ENCODE peak calls at places on chromosomes 16 and 17, in eight cellular contexts. T is astrocyte of the spinal cord; S is GM23338; Y is astrocyte of the cerebellum; K is IMR-90; B is AG09319; Z is CD8-positive, alpha-beta T cell; N is AG10803. F is an unnamed sample.

GRCh38 chr16:4307215-4308037 is 8.4 kb upstream of the GLIS2 start:
- DNase-seq in T (peak; percentile 95), S (peak; percentile 98), Y (peak; percentile 62), K (peak; percentile 94), B (peak; percentile 89), Z (peak; percentile 97), N (peak; percentile 94), F (peak; percentile 92)

GRCh38 chr17:41301204-41301790 is 1.4 kb downstream of the KRTAP29-1 start:
- DNase-seq in T (no peak), S (no peak), Y (no peak), K (no peak), B (no peak), Z (no peak), N (no peak), F (no peak)

GRCh38 chr17:81666342-81667191 is at the start of the genes CCDC137 and OXLD1:
- DNase-seq in T (peak; percentile 97), S (peak; percentile 99), Y (peak; percentile 90), K (peak; percentile 96), B (peak; percentile 92), Z (peak; percentile 94), N (peak; percentile 97), F (peak; percentile 94)

GRCh38 chr16:88453621-88454314 is 688 bp downstream of the ZFPM1 start:
- DNase-seq in T (no peak), S (peak; percentile 38), Y (no peak), K (no peak), B (no peak), Z (no peak), N (no peak), F (no peak)

GRCh38 chr16:19765860-19766553 is 47.9 kb downstream of the IQCK start:
- DNase-seq in T (no peak), S (no peak), Y (no peak), K (no peak), B (no peak), Z (no peak), N (no peak), F (no peak)

GRCh38 chr17:57732062-57732461 is 13.0 kb downstream of the CCDC182 start:
- DNase-seq in T (no peak), S (no peak), Y (no peak), K (no peak), B (no peak), Z (no peak), N (no peak), F (no peak)

GRCh38 chr17:29167393-29168078 is 12.7 kb downstream of the MYO18A start:
- DNase-seq in T (no peak), S (no peak), Y (no peak), K (no peak), B (no peak), Z (no peak), N (no peak), F (no peak)

GRCh38 chr16:56748191-56748590 is 18.3 kb downstream of the NUP93 start:
- DNase-seq in T (no peak), S (no peak), Y (no peak), K (no peak), B (no peak), Z (no peak), N (no peak), F (no peak)

GRCh38 chr16:68070249-68070725 is 14.9 kb upstream of the NFATC3 start:
- DNase-seq in T (no peak), S (no peak), Y (no peak), K (no peak), B (no peak), Z (no peak), N (no peak), F (no peak)

GRCh38 chr16:15034266-15035162 is 21.4 kb downstream of the NTAN1 start:
- DNase-seq in T (no peak), S (no peak), Y (no peak), K (no peak), B (no peak), Z (no peak), N (peak; percentile 58), F (no peak)
- TF ChIP-seq CTCF in T (no peak), S (peak; percentile 38), Y (no peak), K (no peak), B (no peak), Z (no peak), N (peak; percentile 44), F (no peak)

GRCh38 chr17:37082461-37082860 is 133.7 kb downstream of the AATF start:
- DNase-seq in T (no peak), S (peak; percentile 57), Y (no peak), K (no peak), B (no peak), Z (no peak), N (no peak), F (no peak)
- TF ChIP-seq CTCF in T (no peak), S (peak; percentile 15), Y (no peak), K (peak; percentile 1), B (no peak), Z (no peak), N (no peak), F (no peak)

GRCh38 chr16:54143410-54143809 is 143.2 kb downstream of the IRX3 start:
- DNase-seq in T (no peak), S (no peak), Y (no peak), K (no peak), B (no peak), Z (no peak), N (no peak), F (no peak)

GRCh38 chr16:54143934-54144333 is 142.7 kb downstream of the IRX3 start:
- DNase-seq in T (no peak), S (no peak), Y (no peak), K (no peak), B (no peak), Z (no peak), N (no peak), F (no peak)

GRCh38 chr16:54142787-54143186 is 143.8 kb downstream of the IRX3 start:
- DNase-seq in T (no peak), S (no peak), Y (no peak), K (no peak), B (no peak), Z (no peak), N (peak; percentile 49), F (no peak)

GRCh38 chr16:54140788-54141136 is 145.8 kb downstream of the IRX3 start:
- DNase-seq in T (no peak), S (no peak), Y (no peak), K (no peak), B (no peak), Z (no peak), N (no peak), F (no peak)

GRCh38 chr16:54140057-54140787 is 146.4 kb downstream of the IRX3 start:
- DNase-seq in T (no peak), S (no peak), Y (no peak), K (peak; percentile 8), B (no peak), Z (no peak), N (no peak), F (peak; percentile 16)
- TF ChIP-seq CTCF in T (no peak), S (no peak), Y (no peak), K (no peak), B (no peak), Z (no peak), N (no peak), F (peak; percentile 57)

GRCh38 chr16:86073103-86073625 is 174.2 kb downstream of the IRF8 start:
- DNase-seq in T (no peak), S (no peak), Y (no peak), K (no peak), B (no peak), Z (no peak), N (no peak), F (no peak)
- TF ChIP-seq CTCF in T (no peak), S (no peak), Y (no peak), K (no peak), B (no peak), Z (peak; percentile 18), N (no peak), F (peak; percentile 69)